ENCODE peak calls at places on chromosome 4, in six cellular contexts. G, U, W, L, Q and N are unnamed samples.

GRCh38 chr4:27218013-27218412 is 357.4 kb downstream of the STIM2 start:
- DNase-seq in G (peak), U (no peak), W (no peak), L (no peak), Q (no peak), N (no peak)

GRCh38 chr4:119210760-119211159 is 1.8 kb upstream of the USP53 start:
- DNase-seq in G (peak), U (no peak), W (no peak), L (no peak), Q (no peak), N (no peak)

GRCh38 chr4:155666701-155667537 is at the start of gene GUCY1A1:
- DNase-seq in G (no peak), U (peak), W (no peak), L (peak), Q (peak), N (peak)

GRCh38 chr4:76498550-76498949 is 63.5 kb downstream of the SHROOM3 start:
- DNase-seq in G (no peak), U (no peak), W (no peak), L (no peak), Q (no peak), N (no peak)

GRCh38 chr4:16827762-16828724 is 70.4 kb downstream of the LDB2 start:
- DNase-seq in G (peak), U (no peak), W (no peak), L (peak), Q (no peak), N (no peak)

GRCh38 chr4:153466637-153467153 is 535 bp downstream of the TMEM131L start:
- DNase-seq in G (no peak), U (no peak), W (no peak), L (peak), Q (peak), N (no peak)

GRCh38 chr4:12414181-12414812 is 985.6 kb upstream of the HS3ST1 start:
- DNase-seq in G (no peak), U (no peak), W (no peak), L (no peak), Q (no peak), N (no peak)

GRCh38 chr4:32775049-32775448 is 2054.9 kb downstream of the PCDH7 start:
- DNase-seq in G (no peak), U (peak), W (no peak), L (no peak), Q (no peak), N (no peak)

GRCh38 chr4:54066088-54066415 is 1.6 kb upstream of the CHIC2 start:
- DNase-seq in G (no peak), U (no peak), W (no peak), L (no peak), Q (no peak), N (no peak)

GRCh38 chr4:152480356-152480755 is 55.5 kb downstream of the FBXW7 start:
- DNase-seq in G (no peak), U (no peak), W (no peak), L (no peak), Q (no peak), N (no peak)

GRCh38 chr4:7195138-7195510 is 2.8 kb downstream of the SORCS2 start:
- DNase-seq in G (no peak), U (no peak), W (no peak), L (no peak), Q (peak), N (no peak)

GRCh38 chr4:7192252-7193039 is at the start of gene SORCS2:
- DNase-seq in G (peak), U (peak), W (peak), L (peak), Q (peak), N (peak)

GRCh38 chr4:7191546-7192251 is 639 bp upstream of the SORCS2 start:
- DNase-seq in G (no peak), U (no peak), W (no peak), L (no peak), Q (peak), N (no peak)

GRCh38 chr4:7194251-7195137 is 2.2 kb downstream of the SORCS2 start:
- DNase-seq in G (no peak), U (peak), W (no peak), L (no peak), Q (peak), N (peak)

DNA sequence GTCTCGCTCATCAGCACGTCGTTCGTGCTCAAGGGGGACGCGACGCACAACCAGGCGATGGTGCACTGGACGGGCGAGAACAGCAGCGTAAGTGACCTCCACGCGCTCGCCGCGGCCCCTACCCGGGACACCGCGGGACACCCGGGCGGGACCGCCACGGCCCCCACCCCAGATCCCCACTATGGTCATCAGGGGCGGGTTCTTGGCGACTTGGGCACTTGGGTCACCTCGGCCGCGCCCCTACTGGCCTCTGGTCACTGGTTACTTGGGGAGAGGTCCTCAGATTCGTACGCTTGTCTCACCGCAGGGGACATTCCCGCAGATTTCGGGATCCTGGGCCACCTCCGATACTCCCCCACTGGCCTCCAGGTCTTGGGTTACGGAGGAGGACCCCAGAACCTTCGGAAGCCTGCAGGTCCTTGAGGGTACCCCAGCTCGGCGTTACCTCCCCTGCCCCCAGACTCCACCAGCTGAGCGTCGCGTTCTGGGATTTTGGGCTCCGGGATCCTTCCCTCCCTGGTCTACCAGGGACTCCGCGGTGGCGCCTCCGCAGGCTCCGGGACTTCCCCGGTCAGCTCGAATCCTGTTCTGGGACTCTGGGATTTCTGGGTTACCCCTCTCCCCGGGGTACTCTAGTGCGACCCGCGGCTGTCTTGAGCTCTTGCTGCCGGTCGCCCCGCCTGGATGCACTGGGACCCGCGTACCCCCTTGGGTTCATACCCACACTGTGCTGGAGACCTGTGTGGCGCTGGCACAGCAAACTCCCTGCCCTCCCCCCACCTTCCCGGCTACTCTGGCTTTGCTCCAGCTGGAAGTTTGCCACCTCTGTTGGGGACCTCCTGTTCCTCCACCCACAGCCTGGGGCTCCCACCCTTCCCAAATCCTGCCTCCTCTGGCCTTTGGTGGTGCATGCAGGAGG is 961 bp downstream of the SORCS2 start:
- DNase-seq in G (no peak), U (peak), W (no peak), L (no peak), Q (peak), N (no peak)
- H3K4me3 ChIP-seq in G (peak), U (peak), W (peak), L (peak), Q (peak), N (peak)

GRCh38 chr4:1991596-1992434 is 17.0 kb downstream of the NELFA start:
- DNase-seq in G (no peak), U (no peak), W (no peak), L (no peak), Q (peak), N (no peak)
- H3K27ac ChIP-seq in G (no peak), U (no peak), W (peak), L (no peak), Q (no peak), N (no peak)

GRCh38 chr4:14151099-14151498 is 523.6 kb upstream of the BOD1L1 start:
- DNase-seq in G (peak), U (no peak), W (no peak), L (no peak), Q (no peak), N (no peak)
- H3K4me3 ChIP-seq in G (no peak), U (no peak), W (no peak), L (no peak), Q (no peak), N (no peak)

GRCh38 chr4:151100517-151100916 is 1.1 kb downstream of the RPS3A start:
- DNase-seq in G (no peak), U (no peak), W (no peak), L (no peak), Q (no peak), N (no peak)
- H3K27ac ChIP-seq in G (peak), U (peak), W (peak), L (peak), Q (peak), N (peak)

GRCh38 chr4:168569909-168570276 is 73.0 kb downstream of the PALLD start:
- DNase-seq in G (no peak), U (no peak), W (no peak), L (no peak), Q (no peak), N (no peak)

GRCh38 chr4:168566736-168567135 is 69.9 kb downstream of the PALLD start:
- DNase-seq in G (no peak), U (no peak), W (no peak), L (no peak), Q (no peak), N (no peak)

GRCh38 chr4:168573870-168574269 is 77.0 kb downstream of the PALLD start:
- DNase-seq in G (no peak), U (no peak), W (no peak), L (no peak), Q (no peak), N (no peak)

GRCh38 chr4:168572002-168572401 is 75.2 kb downstream of the PALLD start:
- DNase-seq in G (no peak), U (no peak), W (no peak), L (no peak), Q (no peak), N (no peak)

DNA sequence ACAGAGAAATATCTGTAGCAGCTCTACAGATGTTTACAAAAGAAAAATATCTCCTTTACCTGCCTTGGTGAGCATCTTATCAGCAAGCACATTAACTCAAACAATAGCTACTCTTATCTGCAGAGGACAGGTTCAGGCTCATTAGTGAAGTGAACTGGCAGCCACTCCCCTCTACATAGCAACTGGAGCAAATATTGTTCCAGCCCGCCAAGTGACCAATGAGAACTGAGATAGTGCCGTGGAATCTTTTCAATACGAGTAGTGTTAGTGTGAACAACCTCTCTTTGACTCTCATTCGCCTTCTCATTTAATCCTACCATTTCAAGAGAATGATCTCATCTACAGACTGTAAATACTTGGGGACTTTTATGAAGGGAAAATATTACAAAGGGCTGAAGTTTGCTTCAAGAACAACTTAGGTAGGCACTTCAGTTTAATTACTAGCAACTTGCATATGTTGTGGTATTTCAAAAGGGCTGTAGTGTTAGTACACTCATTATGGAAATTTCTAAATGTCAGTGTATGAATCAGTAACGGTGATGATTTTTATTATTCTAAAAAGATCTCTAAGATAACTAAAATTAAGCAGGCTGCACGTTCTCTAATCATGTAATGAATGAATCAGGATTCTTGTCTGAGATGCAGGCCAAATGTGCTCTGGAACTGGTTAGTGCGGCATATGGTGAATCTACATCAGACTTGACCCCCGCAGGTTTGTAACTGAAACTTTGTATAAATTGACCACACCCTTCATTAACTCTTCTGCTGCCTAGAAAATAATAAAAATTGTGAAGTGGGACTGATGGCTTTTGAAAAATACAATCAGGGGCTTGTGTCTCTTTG is 72.4 kb downstream of the PALLD start:
- DNase-seq in G (no peak), U (no peak), W (no peak), L (peak), Q (no peak), N (no peak)
- H3K4me3 ChIP-seq in G (no peak), U (no peak), W (peak), L (no peak), Q (peak), N (peak)

GRCh38 chr4:173318648-173319211 is 15.4 kb downstream of the HMGB2 start:
- DNase-seq in G (peak), U (no peak), W (no peak), L (no peak), Q (no peak), N (no peak)
- H3K27ac ChIP-seq in G (no peak), U (no peak), W (no peak), L (no peak), Q (no peak), N (no peak)

GRCh38 chr4:173517781-173518371 is 12.2 kb downstream of the HAND2 start:
- DNase-seq in G (no peak), U (no peak), W (no peak), L (peak), Q (peak), N (no peak)
- H3K4me3 ChIP-seq in G (no peak), U (no peak), W (no peak), L (peak), Q (peak), N (peak)